ENCODE peak calls at places on chromosome 19, in six cellular contexts. K is K562, N is germinal center, R is NCI-H2029, L is kidney, Y is ascending aorta. B is an unnamed sample.

GRCh38 chr19:33683881-33684549 is 62.3 kb downstream of the CHST8 start:
- DNase-seq in K (no peak), N (no peak), R (no peak), L (peak), Y (no peak), B (peak)

GRCh38 chr19:37997911-37998344 is 90.9 kb downstream of the SIPA1L3 start:
- DNase-seq in K (no peak), N (no peak), R (no peak), L (no peak), Y (no peak), B (no peak)

GRCh38 chr19:13781547-13781946 is 7.3 kb downstream of the C19orf53 start:
- DNase-seq in K (peak), N (no peak), R (peak), L (peak), Y (peak), B (peak)

GRCh38 chr19:4067396-4068057 is 828 bp upstream of the ZBTB7A start:
- DNase-seq in K (peak), N (peak), R (no peak), L (peak), Y (no peak), B (peak)

GRCh38 chr19:47456721-47457478 is 14.8 kb downstream of the SLC8A2 start:
- DNase-seq in K (no peak), N (no peak), R (no peak), L (peak), Y (no peak), B (no peak)

GRCh38 chr19:21143846-21144245 is 2.0 kb downstream of the ZNF431 start:
- DNase-seq in K (no peak), N (no peak), R (no peak), L (no peak), Y (no peak), B (no peak)

GRCh38 chr19:30391052-30391451 is 18.9 kb downstream of the ZNF536 start:
- DNase-seq in K (no peak), N (no peak), R (no peak), L (no peak), Y (no peak), B (no peak)

GRCh38 chr19:18738961-18739690 is 52.0 kb downstream of the COMP start:
- DNase-seq in K (no peak), N (no peak), R (no peak), L (peak), Y (no peak), B (no peak)

GRCh38 chr19:5269279-5269678 is 71.3 kb downstream of the PTPRS start:
- DNase-seq in K (no peak), N (no peak), R (no peak), L (no peak), Y (no peak), B (no peak)

GRCh38 chr19:32676186-32676894 is 692 bp downstream of the RGS9BP start:
- DNase-seq in K (no peak), N (no peak), R (peak), L (peak), Y (no peak), B (peak)

GRCh38 chr19:584240-585001 is 5.3 kb upstream of the HCN2 start:
- DNase-seq in K (peak), N (peak), R (no peak), L (peak), Y (no peak), B (peak)